ENCODE peak calls at places on chromosome 16, in four cellular contexts. O, E, T and G are unnamed samples.
A peak's percentile ranks its signal among the peaks of the same experiment; 100 is the strongest.

GRCh38 chr16:75660726-75661302 is 13.2 kb downstream of the TERF2IP start:
- DNase-seq in E (no peak), O (no peak), T (no peak), G (no peak)

GRCh38 chr16:4529085-4530060 is 9.2 kb downstream of the CDIP1 start:
- DNase-seq in T (peak; percentile 68), E (peak; percentile 62), O (peak; percentile 77), G (no peak)

GRCh38 chr16:17229131-17229530 is 241.6 kb downstream of the XYLT1 start:
- DNase-seq in T (no peak), O (no peak), E (no peak), G (no peak)

GRCh38 chr16:77675464-77676324 is 46.6 kb upstream of the NUDT7 start:
- DNase-seq in O (peak; percentile 70), T (peak; percentile 73), E (peak; percentile 89), G (peak; percentile 45)

GRCh38 chr16:24013733-24014645 is 178.2 kb downstream of the PRKCB start:
- DNase-seq in O (no peak), E (no peak), T (no peak), G (no peak)

GRCh38 chr16:14302031-14302398 is 230.9 kb downstream of the MRTFB start:
- DNase-seq in E (peak; percentile 46), T (peak; percentile 62), O (peak; percentile 79), G (no peak)

GRCh38 chr16:1414532-1415265 is at the start of gene UNKL:
- DNase-seq in O (peak; percentile 37), E (peak; percentile 59), T (peak; percentile 48), G (no peak)

GRCh38 chr16:64428463-64428862 is 693.4 kb downstream of the CDH11 start:
- DNase-seq in O (peak; percentile 64), T (peak; percentile 70), E (peak; percentile 92), G (peak; percentile 40)

DNA sequence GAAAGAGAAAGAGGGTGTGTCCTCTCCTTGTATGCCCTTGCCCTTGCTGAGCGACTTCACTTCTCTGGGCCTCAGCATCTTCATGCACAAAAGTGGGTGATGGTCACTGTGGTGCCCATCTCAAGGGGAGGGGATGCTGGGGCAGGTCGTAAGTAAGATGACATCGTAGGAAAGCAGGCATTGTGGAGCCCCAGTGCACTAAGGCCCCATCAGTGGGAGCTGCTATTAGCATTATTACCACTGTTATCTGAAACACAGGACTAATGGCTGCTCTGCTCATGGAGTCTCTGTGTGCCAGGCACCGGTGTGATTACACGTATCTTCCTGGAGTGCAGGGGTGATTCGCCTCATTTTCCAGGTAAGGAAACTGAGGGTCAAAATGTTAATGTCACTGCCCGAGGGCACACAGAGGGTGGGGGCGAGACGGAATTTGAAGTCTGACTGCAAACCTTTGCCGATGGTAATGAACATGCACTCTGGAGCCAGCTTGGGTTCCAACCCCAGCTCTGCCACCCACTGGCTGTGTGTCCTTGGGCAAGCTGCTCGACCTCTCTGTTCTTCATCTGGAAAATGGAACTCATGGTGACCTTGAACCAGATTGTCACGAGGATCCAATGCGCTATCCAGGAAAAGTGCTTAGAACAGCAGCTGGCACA is 63.2 kb upstream of the GSE1 start:
- DNase-seq in T (no peak), E (no peak), O (no peak), G (no peak)
- H3K4me3 ChIP-seq in T (no peak overlapping the region), E (no peak overlapping the region), O (no peak overlapping the region), G (no peak overlapping the region)

GRCh38 chr16:8859913-8860881 is 8.6 kb downstream of the CARHSP1 start:
- DNase-seq in T (peak; percentile 40), O (peak; percentile 45), E (peak; percentile 91), G (no peak)
- H3K4me3 ChIP-seq in T (no peak overlapping the region), O (no peak overlapping the region), E (peak overlapping the region; percentile 3), G (no peak overlapping the region)

GRCh38 chr16:89344314-89344828 is 126.9 kb downstream of the ZNF778 start:
- DNase-seq in O (no peak), T (no peak), E (no peak), G (no peak)

GRCh38 chr16:89344846-89345577 is 127.5 kb downstream of the ZNF778 start:
- DNase-seq in E (no peak), O (no peak), T (no peak), G (no peak)

GRCh38 chr16:89341697-89342694 is 124.5 kb downstream of the ZNF778 start:
- DNase-seq in T (no peak), E (no peak), O (peak; percentile 57), G (no peak)

GRCh38 chr16:89345663-89346150 is 128.2 kb downstream of the ZNF778 start:
- DNase-seq in O (peak; percentile 60), E (no peak), T (no peak), G (no peak)

DNA sequence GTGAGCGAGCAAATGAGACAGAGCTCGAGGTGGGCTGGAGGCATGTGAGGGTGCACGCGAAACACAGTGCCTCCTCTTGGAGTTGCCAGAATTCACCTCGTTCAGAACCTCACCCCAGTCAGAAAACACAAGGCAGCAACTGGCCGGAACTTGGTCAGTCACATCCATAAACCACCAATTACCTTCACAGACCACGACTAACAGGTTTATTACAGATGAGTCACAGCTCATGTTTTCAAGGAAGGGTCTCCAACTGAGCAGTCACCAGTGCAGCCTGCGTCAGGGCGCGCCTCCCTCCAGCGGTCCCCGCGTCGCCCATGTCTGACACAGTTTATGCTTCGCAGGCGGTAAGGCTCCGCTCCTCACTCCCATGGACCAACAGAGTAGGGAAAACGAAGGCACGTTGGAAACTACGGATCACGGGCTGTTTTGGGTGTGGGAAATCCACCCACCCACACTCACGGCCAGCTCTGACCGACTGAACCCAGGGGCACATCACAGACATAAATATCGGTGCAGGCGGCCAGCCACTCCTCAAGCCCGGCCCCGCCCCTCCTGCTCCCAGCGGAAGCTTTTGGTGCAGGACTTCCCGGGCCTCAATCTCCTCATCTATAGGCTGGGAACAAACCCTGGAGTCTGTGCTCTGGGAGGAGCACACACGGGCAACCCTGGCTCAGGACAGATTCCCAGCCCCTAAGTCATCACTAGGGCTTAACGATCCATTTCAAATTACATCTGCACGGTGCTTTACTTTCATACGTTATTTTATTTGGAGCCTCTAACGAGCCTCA is 126.2 kb downstream of the ZNF778 start:
- DNase-seq in E (no peak), T (peak; percentile 90), O (peak; percentile 51), G (no peak)
- H3K4me3 ChIP-seq in E (no peak overlapping the region), T (no peak overlapping the region), O (no peak overlapping the region), G (no peak overlapping the region)

DNA sequence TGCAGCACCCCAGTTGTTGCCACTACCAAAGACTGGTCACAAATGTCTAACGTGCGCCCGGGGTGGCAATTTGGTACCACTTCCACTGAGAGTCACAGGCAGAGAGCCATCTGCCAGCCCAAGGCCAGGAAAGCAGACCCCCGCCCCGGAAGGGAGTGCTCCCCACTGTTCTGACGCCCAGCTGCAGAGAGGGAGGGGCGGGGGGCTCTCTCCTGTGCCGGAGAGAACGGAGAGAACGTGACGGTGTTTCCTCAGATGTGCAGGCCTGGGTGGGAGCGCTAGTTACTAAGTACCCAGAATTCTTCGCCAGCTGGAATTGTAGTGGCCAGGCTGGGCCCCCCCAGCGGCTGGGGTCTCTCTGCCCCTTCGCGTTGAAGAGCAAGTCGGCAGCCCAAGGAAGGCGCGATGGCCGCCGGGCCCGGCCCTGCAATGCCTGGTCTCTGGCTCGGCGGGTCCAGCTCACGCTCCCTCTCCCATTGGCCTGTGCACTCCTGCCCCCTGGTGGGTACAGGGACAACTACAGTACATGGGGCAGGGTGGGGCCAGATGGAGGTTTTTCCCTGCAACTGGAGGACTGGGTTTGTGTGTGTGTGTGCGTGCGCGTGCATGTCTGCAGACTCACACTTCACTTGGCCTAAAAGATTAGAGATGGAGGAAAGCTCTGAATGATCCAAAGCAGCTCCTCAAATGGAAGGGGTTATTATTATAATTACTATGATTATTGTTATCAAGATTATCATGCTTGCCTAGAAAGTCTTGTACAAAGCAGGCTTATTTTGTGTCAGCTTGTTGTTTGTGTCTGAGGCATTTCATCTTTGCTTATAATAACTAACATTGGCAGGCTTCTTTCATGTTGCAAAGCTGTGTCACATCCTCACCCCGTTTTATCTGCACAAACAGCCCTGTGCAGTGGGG is 107.1 kb downstream of the AMFR start:
- DNase-seq in E (peak; percentile 84), O (peak; percentile 75), T (peak; percentile 70), G (peak; percentile 23)
- H3K4me3 ChIP-seq in E (peak overlapping the region; percentile 41), O (peak overlapping the region; percentile 5), T (peak overlapping the region; percentile 19), G (peak overlapping the region; percentile 22)

GRCh38 chr16:79391395-79391794 is 209.1 kb downstream of the MAF start:
- DNase-seq in O (no peak), E (no peak), T (no peak), G (no peak)

GRCh38 chr16:79395631-79396030 is 204.9 kb downstream of the MAF start:
- DNase-seq in E (no peak), T (no peak), O (no peak), G (no peak)

GRCh38 chr16:79392081-79392480 is 208.5 kb downstream of the MAF start:
- DNase-seq in E (no peak), O (no peak), T (no peak), G (no peak)

GRCh38 chr16:79393564-79393963 is 207.0 kb downstream of the MAF start:
- DNase-seq in E (no peak), T (no peak), O (no peak), G (no peak)

DNA sequence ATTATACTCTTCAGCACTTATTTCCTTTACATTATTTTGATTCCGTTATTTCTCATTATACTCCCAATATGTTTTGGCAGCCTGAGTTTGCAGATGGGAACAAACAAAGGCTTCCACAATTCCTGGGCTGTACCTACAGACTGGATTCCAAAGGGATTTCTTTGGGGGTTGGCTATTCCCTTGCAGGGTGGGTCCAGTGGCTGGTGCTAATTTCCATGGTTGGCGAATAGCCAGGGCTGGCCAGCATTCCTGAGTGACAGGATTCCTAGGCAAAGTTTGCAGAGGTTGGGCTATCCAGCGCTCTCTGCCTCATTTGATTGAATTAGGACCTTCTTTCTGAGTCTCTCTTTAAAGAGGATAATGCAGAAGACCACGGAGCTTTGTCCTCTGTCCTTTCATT is 207.4 kb downstream of the MAF start:
- DNase-seq in O (no peak), E (no peak), T (no peak), G (no peak)
- H3K4me3 ChIP-seq in O (no peak overlapping the region), E (no peak overlapping the region), T (no peak overlapping the region), G (no peak overlapping the region)